ENCODE peak calls at places on chromosome 9, in seven cellular contexts. Q is mammary epithelial cell, E is immature natural killer cell, B is dermis blood vessel endothelial cell, D is OCI-M1, C is activated T-cell treated with anti-CD3 and anti-CD28 coated beads for 48 hours, F is PC-3. W is an unnamed sample.

GRCh38 chr9:7549261-7549660 is 250.3 kb downstream of the DMAC1 start:
- DNase-seq in Q (no peak), E (no peak), B (no peak), D (peak; percentile 85), C (no peak), F (no peak), W (no peak)

GRCh38 chr9:137046094-137046787 is at the start of gene NPDC1:
- DNase-seq in Q (peak; percentile 73), E (peak; percentile 75), B (peak; percentile 89), D (peak; percentile 81), C (peak; percentile 82), F (peak; percentile 78), W (peak; percentile 81)

GRCh38 chr9:83280790-83281189 is 217.8 kb upstream of the RASEF start:
- DNase-seq in Q (no peak), E (no peak), B (peak; percentile 10), D (no peak), C (no peak), F (no peak), W (no peak)

GRCh38 chr9:91884746-91885687 is 65.0 kb downstream of the ROR2 start:
- DNase-seq in Q (no peak), E (no peak), B (no peak), D (no peak), C (no peak), F (no peak), W (no peak)

GRCh38 chr9:125992557-125992956 is 245.4 kb downstream of the PBX3 start:
- DNase-seq in Q (no peak), E (no peak), B (no peak), D (no peak), C (no peak), F (no peak), W (no peak)

GRCh38 chr9:1235650-1236401 is 185.7 kb downstream of the DMRT2 start:
- DNase-seq in Q (no peak), E (no peak), B (no peak), D (no peak), C (no peak), F (no peak), W (no peak)

GRCh38 chr9:3835393-3835792 is 309.6 kb upstream of the RFX3 start:
- DNase-seq in Q (no peak), E (no peak), B (no peak), D (no peak), C (no peak), F (no peak), W (peak; percentile 59)

GRCh38 chr9:97985058-97985861 is 2.1 kb downstream of the ANP32B start:
- DNase-seq in Q (peak; percentile 55), E (no peak), B (peak; percentile 51), D (peak; percentile 67), C (peak; percentile 24), F (peak; percentile 25), W (peak; percentile 38)

GRCh38 chr9:127796225-127796813 is 6.4 kb upstream of the FPGS start:
- DNase-seq in Q (no peak), E (no peak), B (peak; percentile 38), D (no peak), C (no peak), F (peak; percentile 5), W (no peak)

GRCh38 chr9:104993291-104993963 is 65.5 kb upstream of the ABCA1 start:
- DNase-seq in Q (no peak), E (peak; percentile 39), B (peak; percentile 45), D (peak; percentile 35), C (no peak), F (no peak), W (no peak)

GRCh38 chr9:16715404-16715803 is 155.1 kb downstream of the BNC2 start:
- DNase-seq in Q (no peak), E (no peak), B (no peak), D (no peak), C (no peak), F (no peak), W (no peak)

GRCh38 chr9:8434621-8435020 is 635.0 kb upstream of the DMAC1 start:
- DNase-seq in Q (no peak), E (no peak), B (no peak), D (no peak), C (no peak), F (no peak), W (no peak)

GRCh38 chr9:111891910-111892499 is 4.6 kb upstream of the UGCG start:
- DNase-seq in Q (peak; percentile 46), E (no peak), B (no peak), D (peak; percentile 54), C (no peak), F (peak; percentile 42), W (peak; percentile 53)

GRCh38 chr9:127884427-127884911 is 7.0 kb upstream of the AK1 start:
- DNase-seq in Q (no peak), E (peak; percentile 21), B (no peak), D (peak; percentile 20), C (no peak), F (no peak), W (no peak)

GRCh38 chr9:109923371-109923770 is 143.4 kb downstream of the PALM2AKAP2 start:
- DNase-seq in Q (no peak), E (no peak), B (peak; percentile 89), D (no peak), C (no peak), F (peak; percentile 40), W (no peak)

GRCh38 chr9:123266655-123267421 is 1.5 kb downstream of the STRBP start:
- DNase-seq in Q (no peak), E (no peak), B (no peak), D (no peak), C (no peak), F (no peak), W (no peak)

GRCh38 chr9:131319486-131319885 is 30.0 kb downstream of the PLPP7 start:
- DNase-seq in Q (no peak), E (no peak), B (no peak), D (no peak), C (no peak), F (no peak), W (no peak)

GRCh38 chr9:33455952-33456351 is 8.6 kb upstream of the AQP3 start:
- DNase-seq in Q (no peak), E (no peak), B (no peak), D (no peak), C (no peak), F (no peak), W (no peak)

GRCh38 chr9:135105211-135105745 is 17.8 kb downstream of the OLFM1 start:
- DNase-seq in Q (no peak), E (no peak), B (no peak), D (no peak), C (no peak), F (no peak), W (no peak)

GRCh38 chr9:105854056-105854782 is 159.9 kb downstream of the TMEM38B start:
- DNase-seq in Q (no peak), E (no peak), B (no peak), D (no peak), C (no peak), F (no peak), W (no peak)

GRCh38 chr9:113999256-114000062 is 78.6 kb downstream of the AMBP start:
- DNase-seq in Q (no peak), E (no peak), B (no peak), D (no peak), C (no peak), F (no peak), W (no peak)

GRCh38 chr9:97710356-97711222 is 13.4 kb upstream of the XPA start:
- DNase-seq in Q (peak; percentile 59), E (peak; percentile 65), B (peak; percentile 85), D (peak; percentile 82), C (peak; percentile 11), F (peak; percentile 70), W (peak; percentile 76)

GRCh38 chr9:26656003-26656940 is 236.3 kb downstream of the CAAP1 start:
- DNase-seq in Q (no peak), E (no peak), B (peak; percentile 14), D (peak; percentile 78), C (no peak), F (peak; percentile 44), W (peak; percentile 6)

GRCh38 chr9:71791875-71792274 is 23.6 kb upstream of the CEMIP2 start:
- DNase-seq in Q (no peak), E (no peak), B (no peak), D (no peak), C (no peak), F (no peak), W (no peak)

GRCh38 chr9:38234479-38234878 is 158.0 kb upstream of the ALDH1B1 start:
- DNase-seq in Q (no peak), E (no peak), B (no peak), D (no peak), C (no peak), F (no peak), W (no peak)

GRCh38 chr9:125810161-125810560 is 63.0 kb downstream of the PBX3 start:
- DNase-seq in Q (no peak), E (no peak), B (no peak), D (no peak), C (no peak), F (no peak), W (no peak)

GRCh38 chr9:3479516-3480352 is 46.1 kb downstream of the RFX3 start:
- DNase-seq in Q (no peak), E (no peak), B (no peak), D (peak; percentile 96), C (no peak), F (no peak), W (peak; percentile 21)